ENCODE peak calls at places on chromosomes 12 and 14, in seven cellular contexts. T, F, V, U, E, P and X are unnamed samples.

GRCh38 chr12:54265364-54265812 is 14.5 kb downstream of the CBX5 start:
- DNase-seq in T (no peak), U (peak), V (no peak), E (no peak), F (no peak), P (no peak), X (no peak)

GRCh38 chr12:105020241-105020962 is 34.3 kb downstream of the NOPCHAP1 start:
- DNase-seq in V (peak), E (no peak), U (peak), T (no peak), F (no peak), P (no peak), X (no peak)

GRCh38 chr12:65505321-65506121 is 227.0 kb downstream of the MSRB3 start:
- DNase-seq in F (no peak), T (no peak), E (no peak), U (no peak), V (peak), P (no peak), X (no peak)

GRCh38 chr12:48995061-48995879 is 3.9 kb downstream of the DDN start:
- DNase-seq in V (peak), E (peak), T (peak), F (peak), P (peak), U (peak), X (peak)

GRCh38 chr14:51093371-51094281 is 1.3 kb downstream of the TRIM9 start:
- DNase-seq in T (peak), V (no peak), P (peak), E (no peak), U (peak), F (peak), X (peak)

GRCh38 chr14:72801381-72801812 is 92.5 kb downstream of the DPF3 start:
- DNase-seq in T (no peak), E (peak), U (no peak), P (no peak), F (no peak), V (peak), X (no peak)

GRCh38 chr12:70427611-70428010 is 61.5 kb downstream of the KCNMB4 start:
- DNase-seq in T (no peak), V (no peak), E (no peak), U (no peak), P (no peak), F (no peak), X (no peak)

GRCh38 chr14:71753976-71754375 is 178.3 kb upstream of the RGS6 start:
- DNase-seq in E (no peak), F (no peak), T (no peak), V (no peak), U (no peak), P (no peak), X (no peak)

GRCh38 chr12:122322501-122322900 is 56.2 kb upstream of the VPS33A start:
- DNase-seq in T (no peak), V (peak), F (no peak), U (no peak), P (no peak), E (no peak), X (no peak)

GRCh38 chr14:105388976-105389375 is 9.4 kb upstream of the TEX22 start:
- DNase-seq in T (no peak), U (no peak), F (no peak), P (no peak), V (no peak), E (no peak), X (no peak)

GRCh38 chr14:68583527-68584275 is 209.2 kb downstream of the ZFP36L1 start:
- DNase-seq in T (no peak), V (no peak), P (no peak), F (no peak), E (peak), U (no peak), X (no peak)

GRCh38 chr14:23056956-23057756 is at the start of gene CDH24:
- DNase-seq in V (peak), P (peak), F (no peak), T (peak), U (no peak), E (no peak), X (peak)

GRCh38 chr14:20698934-20699333 is 10.4 kb downstream of the ANG start:
- DNase-seq in F (no peak), U (no peak), E (no peak), T (no peak), V (no peak), P (no peak), X (no peak)

GRCh38 chr14:51996148-51996746 is 6.9 kb downstream of the RTRAF start:
- DNase-seq in P (no peak), U (no peak), T (no peak), F (no peak), V (peak), E (no peak), X (no peak)

GRCh38 chr14:45091696-45092095 is 7.8 kb downstream of the PRPF39 start:
- DNase-seq in T (no peak), P (no peak), V (peak), E (no peak), U (no peak), F (no peak), X (no peak)